ENCODE peak calls at places on chromosomes 4 and X, in six cellular contexts. One of them, this sample, is unnamed.
A peak's percentile ranks its signal among the peaks of the same experiment; 100 is the strongest.

GRCh38 chr4:93828830-93829530 is 427 bp downstream of the ATOH1 start:
- DNase-seq in sigmoid colon: no peak
- DNase-seq in gastrocnemius medialis: no peak
- DNase-seq in breast epithelium: no peak
- DNase-seq in ovary: no peak
- DNase-seq in suprapubic skin: no peak
- DNase-seq in this sample: no peak

GRCh38 chr4:110197421-110198398 is 705 bp downstream of the ELOVL6 start:
- DNase-seq in sigmoid colon: peak; percentile 70
- DNase-seq in gastrocnemius medialis: no peak
- DNase-seq in breast epithelium: no peak
- DNase-seq in ovary: peak; percentile 58
- DNase-seq in suprapubic skin: no peak
- DNase-seq in this sample: peak; percentile 21

GRCh38 chr4:113674251-113674650 is 87.3 kb downstream of the CAMK2D start:
- DNase-seq in sigmoid colon: no peak
- DNase-seq in gastrocnemius medialis: no peak
- DNase-seq in breast epithelium: no peak
- DNase-seq in ovary: no peak
- DNase-seq in suprapubic skin: no peak
- DNase-seq in this sample: no peak

GRCh38 chrX:118058924-118059323 is 57.7 kb downstream of the KLHL13 start:
- DNase-seq in sigmoid colon: no peak
- DNase-seq in gastrocnemius medialis: no peak
- DNase-seq in breast epithelium: no peak
- DNase-seq in ovary: no peak
- DNase-seq in suprapubic skin: no peak
- DNase-seq in this sample: no peak

GRCh38 chrX:107684956-107685385 is 56.7 kb downstream of the PRPS1 start:
- DNase-seq in sigmoid colon: peak; percentile 90
- DNase-seq in gastrocnemius medialis: peak; percentile 74
- DNase-seq in breast epithelium: peak; percentile 91
- DNase-seq in ovary: peak; percentile 43
- DNase-seq in suprapubic skin: peak; percentile 85
- DNase-seq in this sample: peak; percentile 95

GRCh38 chr4:144910753-144911152 is 187.2 kb downstream of the ANAPC10 start:
- DNase-seq in sigmoid colon: no peak
- DNase-seq in gastrocnemius medialis: no peak
- DNase-seq in breast epithelium: no peak
- DNase-seq in ovary: no peak
- DNase-seq in suprapubic skin: no peak
- DNase-seq in this sample: no peak

GRCh38 chr4:5361968-5362367 is 310.7 kb downstream of the STK32B start:
- DNase-seq in sigmoid colon: no peak
- DNase-seq in gastrocnemius medialis: no peak
- DNase-seq in breast epithelium: no peak
- DNase-seq in ovary: no peak
- DNase-seq in suprapubic skin: no peak
- DNase-seq in this sample: no peak

GRCh38 chrX:28922106-28922505 is 334.9 kb downstream of the IL1RAPL1 start:
- DNase-seq in sigmoid colon: no peak
- DNase-seq in gastrocnemius medialis: no peak
- DNase-seq in breast epithelium: no peak
- DNase-seq in ovary: no peak
- DNase-seq in suprapubic skin: no peak
- DNase-seq in this sample: no peak

DNA sequence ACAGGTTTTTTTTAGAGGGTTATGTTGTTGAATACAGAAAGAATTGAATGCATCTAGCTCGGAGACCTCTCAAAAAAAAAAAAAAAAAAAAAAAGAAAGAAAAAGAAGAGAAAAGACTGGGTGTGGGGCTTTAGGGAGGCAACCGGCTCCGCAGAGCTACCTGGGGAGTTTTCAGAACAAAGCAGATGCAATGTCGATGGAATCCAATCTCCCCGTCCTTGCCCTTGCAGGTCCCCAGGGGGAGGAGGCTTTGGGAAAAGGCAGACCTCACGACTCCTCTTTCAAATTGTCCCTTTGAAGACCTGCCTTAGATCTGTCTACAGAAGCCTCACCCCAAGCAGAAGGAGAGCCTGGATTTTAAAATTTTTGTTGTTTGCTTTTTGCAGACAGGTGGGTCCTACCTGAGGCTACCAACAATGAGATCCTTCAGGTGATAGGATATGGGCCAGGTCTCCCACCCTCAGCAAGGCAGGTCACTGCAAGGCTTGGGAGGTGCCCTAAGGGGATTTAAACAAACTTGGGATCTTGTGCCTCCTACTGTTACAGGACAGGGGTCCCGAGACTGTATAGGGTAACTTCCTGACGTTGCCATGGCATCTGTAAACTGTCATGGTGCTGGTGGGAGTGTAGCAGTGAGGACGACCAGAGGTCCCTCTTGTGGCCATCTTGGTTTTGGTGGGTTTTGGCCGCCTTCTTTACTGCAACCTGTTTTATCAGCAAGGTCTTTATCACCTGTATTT is 75.2 kb upstream of the PRKX start:
- DNase-seq in sigmoid colon: no peak
- DNase-seq in gastrocnemius medialis: no peak
- DNase-seq in breast epithelium: no peak
- DNase-seq in ovary: no peak
- DNase-seq in suprapubic skin: no peak
- DNase-seq in this sample: no peak
- TF ChIP-seq CTCF in sigmoid colon: no peak
- TF ChIP-seq CTCF in gastrocnemius medialis: no peak
- TF ChIP-seq CTCF in breast epithelium: no peak
- TF ChIP-seq CTCF in ovary: peak; percentile 12
- TF ChIP-seq CTCF in suprapubic skin: no peak
- TF ChIP-seq CTCF in this sample: no peak

GRCh38 chr4:8200302-8200975 is 1.3 kb downstream of the SH3TC1 start:
- DNase-seq in sigmoid colon: peak; percentile 83
- DNase-seq in gastrocnemius medialis: peak; percentile 58
- DNase-seq in breast epithelium: peak; percentile 69
- DNase-seq in ovary: no peak
- DNase-seq in suprapubic skin: no peak
- DNase-seq in this sample: peak; percentile 64
- TF ChIP-seq POLR2A in sigmoid colon: no peak
- TF ChIP-seq POLR2A in gastrocnemius medialis: peak; percentile 48
- TF ChIP-seq POLR2A in breast epithelium: no peak
- TF ChIP-seq POLR2A in ovary: no peak
- TF ChIP-seq POLR2A in suprapubic skin: peak; percentile 28
- TF ChIP-seq POLR2A in this sample: no peak

GRCh38 chr4:128386761-128387599 is 99.4 kb upstream of the PGRMC2 start:
- DNase-seq in sigmoid colon: peak; percentile 98
- DNase-seq in gastrocnemius medialis: peak; percentile 93
- DNase-seq in breast epithelium: peak; percentile 88
- DNase-seq in ovary: peak; percentile 92
- DNase-seq in suprapubic skin: peak; percentile 94
- DNase-seq in this sample: peak; percentile 98
- H3K4me3 ChIP-seq in sigmoid colon: no peak overlapping the region
- H3K4me3 ChIP-seq in gastrocnemius medialis: peak overlapping the region; percentile 30
- H3K4me3 ChIP-seq in breast epithelium: peak overlapping the region; percentile 39
- H3K4me3 ChIP-seq in ovary: no peak overlapping the region
- H3K4me3 ChIP-seq in suprapubic skin: peak overlapping the region; percentile 6
- H3K4me3 ChIP-seq in this sample: no peak overlapping the region

DNA sequence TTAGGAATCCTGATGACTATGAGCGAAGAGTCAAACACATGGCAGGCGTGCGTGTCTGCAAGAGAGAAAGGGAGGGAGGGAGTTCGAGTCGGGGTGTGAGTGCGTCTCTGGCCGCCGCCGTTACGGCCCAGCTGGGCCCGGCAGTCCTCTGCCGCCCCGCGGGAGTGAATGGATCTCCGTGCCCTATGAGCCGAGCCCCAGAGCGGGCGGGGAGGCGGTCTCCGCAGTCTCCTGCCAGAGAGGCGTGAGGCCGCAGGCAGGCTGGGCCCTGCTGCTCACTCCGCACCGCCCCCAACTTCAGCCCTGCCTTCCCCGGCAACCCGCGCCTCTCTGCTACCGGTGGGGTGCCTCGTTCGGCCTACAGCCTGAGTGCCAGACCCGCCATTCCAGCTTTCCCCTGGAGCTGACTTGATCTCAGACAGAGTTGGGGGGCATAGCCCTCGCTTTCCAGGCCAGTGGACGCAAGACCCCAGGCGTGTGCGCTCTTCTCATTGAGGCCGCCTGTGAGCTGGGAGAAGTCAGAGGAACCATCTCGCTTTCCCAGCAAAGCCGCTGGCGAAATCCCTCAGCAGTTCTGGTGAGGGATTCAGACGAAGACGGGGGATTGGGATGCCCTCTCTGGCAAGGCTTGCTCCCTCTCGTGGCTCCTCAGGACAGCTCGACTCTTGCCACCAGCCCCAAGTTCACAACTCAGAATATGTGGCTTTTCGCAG is 1.4 kb downstream of the SLC16A2 start:
- DNase-seq in sigmoid colon: peak; percentile 90
- DNase-seq in gastrocnemius medialis: peak; percentile 5
- DNase-seq in breast epithelium: no peak
- DNase-seq in ovary: peak; percentile 71
- DNase-seq in suprapubic skin: peak; percentile 80
- DNase-seq in this sample: no peak
- TF ChIP-seq CTCF in sigmoid colon: no peak
- TF ChIP-seq CTCF in gastrocnemius medialis: peak; percentile 25
- TF ChIP-seq CTCF in breast epithelium: no peak
- TF ChIP-seq CTCF in ovary: peak; percentile 8
- TF ChIP-seq CTCF in suprapubic skin: no peak
- TF ChIP-seq CTCF in this sample: no peak

DNA sequence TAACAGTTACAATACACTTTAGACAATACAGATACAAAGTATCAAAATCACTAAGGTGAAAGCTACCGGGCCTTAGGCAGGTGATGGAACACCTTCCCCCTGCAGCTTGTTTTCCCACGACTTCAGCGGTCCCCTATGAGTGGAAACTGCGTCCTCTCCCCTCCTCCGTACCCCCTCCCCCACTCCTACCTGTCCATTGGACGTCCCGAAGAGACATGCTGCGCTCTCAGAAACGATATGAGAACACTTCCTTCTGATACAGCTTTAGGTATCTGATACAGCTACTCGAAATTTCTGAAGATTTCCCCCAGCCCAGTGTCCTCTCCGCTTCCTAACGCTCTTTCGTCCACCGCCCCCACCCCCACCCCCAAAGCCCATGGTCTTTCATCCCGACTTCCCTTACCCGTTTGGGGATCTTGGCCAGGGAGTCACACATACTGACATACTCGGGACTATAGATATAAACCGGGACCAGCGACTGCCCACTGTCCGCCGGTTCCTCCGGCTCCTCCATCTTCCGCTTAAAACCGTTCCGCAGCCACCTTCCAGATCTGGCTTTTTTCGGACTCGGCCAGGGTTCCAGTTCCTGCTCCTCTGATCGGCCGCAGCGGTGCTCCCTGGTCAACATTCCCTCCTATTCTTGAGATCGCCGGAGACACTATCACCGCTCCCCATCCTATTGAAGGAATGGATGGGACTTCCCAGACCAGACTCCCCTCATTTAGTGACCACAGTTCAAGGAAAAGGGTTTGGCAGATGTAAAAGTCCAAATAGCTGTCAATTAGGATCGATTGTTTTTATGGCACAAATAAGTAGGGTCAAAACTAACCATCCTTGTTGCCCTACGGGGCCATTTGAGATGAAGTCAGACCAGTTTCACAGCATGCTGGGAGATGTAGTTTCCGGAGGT is at the start of gene HDAC8:
- DNase-seq in sigmoid colon: peak; percentile 74
- DNase-seq in gastrocnemius medialis: peak; percentile 33
- DNase-seq in breast epithelium: peak; percentile 31
- DNase-seq in ovary: peak; percentile 66
- DNase-seq in suprapubic skin: peak; percentile 77
- DNase-seq in this sample: peak; percentile 90
- TF ChIP-seq POLR2A in sigmoid colon: no peak
- TF ChIP-seq POLR2A in gastrocnemius medialis: no peak
- TF ChIP-seq POLR2A in breast epithelium: no peak
- TF ChIP-seq POLR2A in ovary: no peak
- TF ChIP-seq POLR2A in suprapubic skin: no peak
- TF ChIP-seq POLR2A in this sample: no peak

DNA sequence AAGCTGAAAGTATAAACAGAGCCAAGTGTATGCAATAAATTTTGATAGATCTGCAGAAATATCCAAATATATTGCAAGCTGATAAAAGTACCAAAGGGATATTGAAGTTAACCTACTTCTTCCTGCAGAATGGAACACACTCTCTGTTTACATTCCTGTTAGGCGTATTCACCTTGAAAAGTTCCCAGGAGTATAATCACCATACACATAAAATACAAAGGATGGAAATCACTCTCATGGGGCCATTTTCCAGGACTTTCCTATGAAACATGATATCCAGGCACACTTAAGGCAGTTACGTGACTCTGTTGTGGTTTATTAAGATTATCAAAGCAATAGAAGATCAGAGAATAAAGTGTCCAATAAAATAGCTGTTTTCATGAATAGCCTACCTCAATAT is 1142.3 kb downstream of the NLGN4X start:
- DNase-seq in sigmoid colon: no peak
- DNase-seq in gastrocnemius medialis: no peak
- DNase-seq in breast epithelium: no peak
- DNase-seq in ovary: no peak
- DNase-seq in suprapubic skin: no peak
- DNase-seq in this sample: no peak
- H3K4me3 ChIP-seq in sigmoid colon: no peak overlapping the region
- H3K4me3 ChIP-seq in gastrocnemius medialis: no peak overlapping the region
- H3K4me3 ChIP-seq in breast epithelium: no peak overlapping the region
- H3K4me3 ChIP-seq in ovary: no peak overlapping the region
- H3K4me3 ChIP-seq in suprapubic skin: no peak overlapping the region
- H3K4me3 ChIP-seq in this sample: no peak overlapping the region

DNA sequence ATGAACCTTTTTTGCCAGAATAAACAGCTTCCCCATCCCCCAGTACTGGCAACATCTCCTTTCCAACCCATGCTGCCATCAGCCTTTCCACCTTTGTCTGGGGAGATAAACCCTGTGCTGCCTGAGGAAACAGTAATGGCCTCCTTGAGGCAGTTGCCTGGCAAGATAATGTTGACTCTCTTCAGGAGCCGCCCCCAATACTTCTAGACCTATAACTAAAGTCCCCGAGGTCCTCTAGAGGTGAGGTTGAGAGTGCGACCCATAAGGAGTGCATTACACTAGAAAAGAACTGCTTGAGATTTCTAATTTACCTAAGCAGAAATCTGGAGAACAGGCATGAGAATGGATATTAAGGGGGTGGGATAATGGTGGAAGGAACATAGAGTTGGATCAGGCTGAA is 963.2 kb upstream of the PCDH7 start:
- DNase-seq in sigmoid colon: no peak
- DNase-seq in gastrocnemius medialis: no peak
- DNase-seq in breast epithelium: no peak
- DNase-seq in ovary: no peak
- DNase-seq in suprapubic skin: no peak
- DNase-seq in this sample: no peak
- TF ChIP-seq CTCF in sigmoid colon: no peak
- TF ChIP-seq CTCF in gastrocnemius medialis: no peak
- TF ChIP-seq CTCF in breast epithelium: no peak
- TF ChIP-seq CTCF in ovary: no peak
- TF ChIP-seq CTCF in suprapubic skin: no peak
- TF ChIP-seq CTCF in this sample: no peak

GRCh38 chr4:168831919-168832745 is 177.9 kb downstream of the CBR4 start:
- DNase-seq in sigmoid colon: peak; percentile 96
- DNase-seq in gastrocnemius medialis: peak; percentile 80
- DNase-seq in breast epithelium: peak; percentile 88
- DNase-seq in ovary: peak; percentile 88
- DNase-seq in suprapubic skin: peak; percentile 93
- DNase-seq in this sample: peak; percentile 77
- TF ChIP-seq POLR2A in sigmoid colon: peak; percentile 98
- TF ChIP-seq POLR2A in gastrocnemius medialis: peak; percentile 92
- TF ChIP-seq POLR2A in breast epithelium: peak; percentile 88
- TF ChIP-seq POLR2A in ovary: peak; percentile 97
- TF ChIP-seq POLR2A in suprapubic skin: peak; percentile 82
- TF ChIP-seq POLR2A in this sample: no peak